ENCODE peak calls at places on chromosomes 11 and 22, in seven cellular contexts. A, U, M, H, G, P and J are unnamed samples.

GRCh38 chr11:12719221-12719620 is 45.0 kb downstream of the TEAD1 start:
- DNase-seq in G (no peak), P (no peak), U (no peak), A (no peak), H (peak), M (no peak), J (no peak)

GRCh38 chr11:103450241-103450640 is 341.0 kb downstream of the DYNC2H1 start:
- DNase-seq in M (no peak), P (no peak), U (no peak), H (peak), A (peak), G (no peak), J (no peak)

GRCh38 chr22:27318516-27318915 is 483.0 kb downstream of the MN1 start:
- DNase-seq in P (no peak), G (no peak), A (peak), U (no peak), M (no peak), H (peak), J (no peak)

GRCh38 chr11:28636033-28636432 is 527.8 kb downstream of the METTL15 start:
- DNase-seq in A (no peak), H (no peak), M (no peak), U (no peak), P (no peak), G (no peak), J (no peak)

GRCh38 chr11:63609536-63609935 is 4.7 kb downstream of the PLAAT3 start:
- DNase-seq in H (no peak), A (no peak), M (no peak), U (no peak), P (no peak), G (no peak), J (peak)

GRCh38 chr11:3205261-3206127 is 13.1 kb downstream of the MRGPRG start:
- DNase-seq in P (no peak), H (no peak), M (no peak), G (no peak), A (no peak), U (peak), J (no peak)

GRCh38 chr22:47437110-47437509 is 674.7 kb downstream of the TBC1D22A start:
- DNase-seq in U (no peak), P (no peak), A (no peak), M (no peak), H (no peak), G (no peak), J (no peak)

GRCh38 chr11:122863704-122864326 is 18.7 kb upstream of the JHY start:
- DNase-seq in U (peak), H (peak), P (peak), M (peak), A (peak), G (peak), J (peak)

GRCh38 chr22:24543679-24544243 is 11.2 kb downstream of the GUCD1 start:
- DNase-seq in G (no peak), P (no peak), M (no peak), U (no peak), A (no peak), H (no peak), J (no peak)

GRCh38 chr11:134140961-134141490 is 72.2 kb downstream of the JAM3 start:
- DNase-seq in A (no peak), H (no peak), G (no peak), M (no peak), P (no peak), U (no peak), J (no peak)

GRCh38 chr11:122486793-122487495 is 168.6 kb upstream of the UBASH3B start:
- DNase-seq in H (peak), U (no peak), M (no peak), A (no peak), P (no peak), G (no peak), J (no peak)

GRCh38 chr22:24155597-24156145 is 25.6 kb upstream of the SUSD2 start:
- DNase-seq in U (peak), A (peak), M (peak), P (peak), H (peak), G (no peak), J (peak)

GRCh38 chr11:130159657-130160459 is at the start of gene ST14:
- DNase-seq in G (peak), H (no peak), U (no peak), M (no peak), P (peak), A (peak), J (no peak)

GRCh38 chr22:32555546-32555945 is 80.9 kb downstream of the FBXO7 start:
- DNase-seq in G (no peak), A (no peak), P (no peak), H (no peak), M (no peak), U (no peak), J (no peak)

GRCh38 chr11:92269021-92269420 is 44.4 kb downstream of the FAT3 start:
- DNase-seq in P (no peak), G (no peak), M (no peak), A (peak), U (no peak), H (peak), J (no peak)

GRCh38 chr11:56841210-56841810 is 92.8 kb upstream of the OR9G4 start:
- DNase-seq in G (peak), A (peak), H (peak), U (peak), M (peak), P (peak), J (peak)

GRCh38 chr11:95091663-95092062 is 2.0 kb downstream of the ENDOD1 start:
- DNase-seq in P (no peak), M (no peak), G (no peak), H (no peak), U (no peak), A (no peak), J (no peak)

GRCh38 chr11:1908579-1908978 is 10.9 kb upstream of the TNNT3 start:
- DNase-seq in M (no peak), P (no peak), A (no peak), U (no peak), H (peak), G (no peak), J (no peak)

GRCh38 chr11:118620529-118621070 is 13.2 kb downstream of the PHLDB1 start:
- DNase-seq in G (no peak), U (no peak), H (no peak), P (no peak), M (no peak), A (no peak), J (no peak)

GRCh38 chr11:8318536-8318935 is 54.9 kb upstream of the LMO1 start:
- DNase-seq in M (no peak), H (no peak), U (no peak), P (no peak), A (no peak), G (no peak), J (no peak)

GRCh38 chr11:79157738-79158137 is 283.1 kb downstream of the TENM4 start:
- DNase-seq in H (no peak), M (no peak), A (no peak), P (no peak), U (no peak), G (no peak), J (no peak)

GRCh38 chr11:86896486-86896885 is 58.7 kb downstream of the FZD4 start:
- DNase-seq in H (peak), M (no peak), P (no peak), G (no peak), U (no peak), A (peak), J (no peak)

GRCh38 chr11:5631969-5632635 is 7.3 kb downstream of the TRIM34 start:
- DNase-seq in P (no peak), A (no peak), G (no peak), U (no peak), M (no peak), H (no peak), J (no peak)

GRCh38 chr22:34354071-34354817 is 434.0 kb upstream of the LARGE1 start:
- DNase-seq in A (no peak), G (no peak), U (no peak), H (no peak), M (no peak), P (no peak), J (no peak)

GRCh38 chr11:32561835-32562234 is 21.8 kb upstream of the EIF3M start:
- DNase-seq in U (no peak), G (no peak), P (no peak), M (no peak), H (no peak), A (no peak), J (no peak)

GRCh38 chr22:46801826-46802607 is 39.6 kb downstream of the TBC1D22A start:
- DNase-seq in G (no peak), U (no peak), A (no peak), P (no peak), M (no peak), H (no peak), J (no peak)

GRCh38 chr22:26322179-26322905 is 106.7 kb upstream of the ASPHD2 start:
- DNase-seq in H (peak), P (no peak), A (peak), U (no peak), M (no peak), G (no peak), J (no peak)